ENCODE peak calls at places on chromosomes 13 and 19, in nine cellular contexts. W is naive thymus-derived CD4-positive, alpha-beta T cell; P is left lung; O is left ventricle myocardium inferior; L is uterus; A is psoas muscle; E is K562; U is tibial artery; Y is heart right ventricle. S is an unnamed sample.

GRCh38 chr13:30002577-30002976 is 152.2 kb upstream of the UBL3 start:
- DNase-seq in W (no peak), P (no peak), O (no peak), L (no peak), A (no peak), E (no peak), U (no peak), Y (no peak), S (no peak)

GRCh38 chr19:39110263-39110967 is 15.2 kb upstream of the PAK4 start:
- DNase-seq in W (peak; percentile 33), P (no peak), O (peak; percentile 47), L (no peak), A (peak; percentile 53), E (peak; percentile 73), U (peak; percentile 41), Y (peak; percentile 51), S (no peak)

GRCh38 chr19:55642153-55643002 is 1.1 kb upstream of the ZNF581 start:
- DNase-seq in W (no peak), P (peak; percentile 81), O (no peak), L (no peak), A (no peak), E (peak; percentile 28), U (no peak), Y (peak; percentile 35), S (no peak)

GRCh38 chr13:36954542-36954941 is 34.5 kb upstream of the SMAD9 start:
- DNase-seq in W (no peak), P (no peak), O (no peak), L (no peak), A (no peak), E (no peak), U (no peak), Y (no peak), S (no peak)

GRCh38 chr13:80469105-80469840 is 128.3 kb upstream of the SPRY2 start:
- DNase-seq in W (no peak), P (no peak), O (no peak), L (no peak), A (no peak), E (no peak), U (no peak), Y (no peak), S (no peak)

GRCh38 chr13:100800283-100800875 is 125.8 kb upstream of the TMTC4 start:
- DNase-seq in W (no peak), P (no peak), O (no peak), L (no peak), A (no peak), E (no peak), U (no peak), Y (no peak), S (no peak)

GRCh38 chr19:48726573-48726972 is 7.0 kb upstream of the MAMSTR start:
- DNase-seq in W (peak; percentile 44), P (no peak), O (no peak), L (no peak), A (no peak), E (no peak), U (no peak), Y (no peak), S (no peak)

GRCh38 chr13:80235131-80235530 is 105.8 kb downstream of the SPRY2 start:
- DNase-seq in W (no peak), P (no peak), O (no peak), L (no peak), A (no peak), E (no peak), U (no peak), Y (no peak), S (no peak)

GRCh38 chr13:19681517-19681916 is 48.1 kb downstream of the MPHOSPH8 start:
- DNase-seq in W (no peak), P (no peak), O (no peak), L (no peak), A (no peak), E (no peak), U (no peak), Y (no peak), S (no peak)
- H3K27ac ChIP-seq in W (peak overlapping the region; percentile 34), P (no peak overlapping the region), O (no peak overlapping the region), L (no peak overlapping the region), A (no peak overlapping the region), E (no peak overlapping the region), U (no peak overlapping the region), Y (no peak overlapping the region), S (no peak overlapping the region)

DNA sequence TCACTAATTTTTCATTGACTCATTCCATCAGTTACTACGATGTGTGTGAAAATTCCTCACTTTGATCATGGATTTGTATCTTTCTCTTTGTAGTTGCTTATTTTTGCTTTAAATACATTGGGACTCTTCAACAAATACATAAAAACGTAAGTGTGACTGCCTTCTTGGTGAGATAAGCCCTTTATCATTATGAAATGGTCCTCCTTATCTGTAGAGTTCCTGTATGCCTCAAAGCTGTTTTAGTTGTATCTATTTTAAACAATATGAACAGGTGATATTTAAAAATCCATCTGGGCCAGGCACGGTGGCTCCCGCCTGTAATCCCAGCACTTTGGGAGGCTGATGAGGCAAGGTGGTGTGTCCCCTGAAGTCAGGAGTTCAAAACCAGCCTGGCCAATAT is 11.3 kb downstream of the DCUN1D2 start:
- DNase-seq in W (no peak), P (no peak), O (no peak), L (no peak), A (no peak), E (no peak), U (no peak), Y (no peak), S (no peak)
- H3K36me3 ChIP-seq in W (no peaks in the 10 kb centered on the region), P (no peaks in the 10 kb centered on the region), O (peaks cover 65% of the 10 kb centered on the region), L (no peaks in the 10 kb centered on the region), A (peaks cover 63% of the 10 kb centered on the region), E (peaks cover 69% of the 10 kb centered on the region), U (peaks cover 30% of the 10 kb centered on the region), Y (no peaks in the 10 kb centered on the region), S (peaks cover 52% of the 10 kb centered on the region)

GRCh38 chr13:76886005-76886291 is 257 bp downstream of the KCTD12 start:
- DNase-seq in W (no peak), P (no peak), O (no peak), L (peak; percentile 35), A (no peak), E (peak; percentile 9), U (no peak), Y (no peak), S (no peak)
- H3K27ac ChIP-seq in W (peak overlapping the region; percentile 55), P (peak overlapping the region; percentile 95), O (peak overlapping the region; percentile 89), L (peak overlapping the region; percentile 94), A (peak overlapping the region; percentile 65), E (no peak overlapping the region), U (peak overlapping the region; percentile 88), Y (peak overlapping the region; percentile 94), S (peak overlapping the region; percentile 94)

GRCh38 chr19:10158071-10158470 is 36.7 kb downstream of the DNMT1 start:
- DNase-seq in W (no peak), P (peak; percentile 37), O (no peak), L (no peak), A (no peak), E (no peak), U (no peak), Y (no peak), S (no peak)
- H3K36me3 ChIP-seq in W (peaks cover 22% of the 10 kb centered on the region), P (no peaks in the 10 kb centered on the region), O (peaks cover 100% of the 10 kb centered on the region), L (no peaks in the 10 kb centered on the region), A (peaks cover 98% of the 10 kb centered on the region), E (peaks cover 96% of the 10 kb centered on the region), U (peaks cover 68% of the 10 kb centered on the region), Y (peaks cover 5% of the 10 kb centered on the region), S (peaks cover 100% of the 10 kb centered on the region)

GRCh38 chr13:39955560-39955959 is 300.1 kb downstream of the COG6 start:
- DNase-seq in W (no peak), P (no peak), O (no peak), L (no peak), A (no peak), E (no peak), U (no peak), Y (no peak), S (no peak)
- H3K27ac ChIP-seq in W (no peak overlapping the region), P (no peak overlapping the region), O (no peak overlapping the region), L (no peak overlapping the region), A (no peak overlapping the region), E (no peak overlapping the region), U (no peak overlapping the region), Y (no peak overlapping the region), S (no peak overlapping the region)